ENCODE peak calls at places on chromosomes 1 and 21, in four cellular contexts. C is cardiac muscle cell, J is transverse colon, L is right lobe of liver. O is an unnamed sample.

GRCh38 chr1:19936061-19936750 is 12.8 kb upstream of the PLA2G2E start:
- DNase-seq in C (no peak), J (no peak), L (no peak), O (no peak)

GRCh38 chr1:194629011-194629410 is 1442.6 kb upstream of the B3GALT2 start:
- DNase-seq in C (no peak), J (no peak), L (no peak), O (no peak)

GRCh38 chr1:176566004-176566975 is 103.3 kb downstream of the PAPPA2 start:
- DNase-seq in C (no peak), J (no peak), L (no peak), O (no peak)

GRCh38 chr1:203059485-203059884 is 26.3 kb downstream of the MYOG start:
- DNase-seq in C (no peak), J (no peak), L (no peak), O (no peak)

GRCh38 chr1:21956720-21957552 is 19.8 kb upstream of the HSPG2 start:
- DNase-seq in C (peak; percentile 61), J (peak; percentile 66), L (peak; percentile 75), O (peak; percentile 52)

GRCh38 chr1:53804791-53805505 is 33.1 kb downstream of the NDC1 start:
- DNase-seq in C (no peak), J (no peak), L (no peak), O (no peak)

GRCh38 chr1:210359255-210359654 is 30.6 kb downstream of the HHAT start:
- DNase-seq in C (no peak), J (no peak), L (peak; percentile 72), O (no peak)

GRCh38 chr1:51819810-51820209 is 58.7 kb downstream of the NRDC start:
- DNase-seq in C (peak; percentile 23), J (no peak), L (no peak), O (no peak)

GRCh38 chr1:75134939-75135828 is 996 bp downstream of the LHX8 start:
- DNase-seq in C (peak; percentile 11), J (no peak), L (no peak), O (no peak)

GRCh38 chr1:204349602-204350001 is 10.1 kb downstream of the PLEKHA6 start:
- DNase-seq in C (no peak), J (no peak), L (no peak), O (no peak)

GRCh38 chr21:25179116-25179515 is 428.2 kb downstream of the MRPL39 start:
- DNase-seq in C (peak; percentile 53), J (no peak), L (no peak), O (no peak)

GRCh38 chr1:94362466-94363058 is 55.6 kb upstream of the ABCD3 start:
- DNase-seq in C (peak; percentile 48), J (no peak), L (no peak), O (no peak)

GRCh38 chr1:3598051-3598471 is 13.2 kb downstream of the MEGF6 start:
- DNase-seq in C (peak; percentile 69), J (no peak), L (no peak), O (peak; percentile 46)

GRCh38 chr1:39955547-39956539 is 898 bp downstream of the MFSD2A start:
- DNase-seq in C (peak; percentile 55), J (peak; percentile 71), L (no peak), O (no peak)

GRCh38 chr1:59678809-59679228 is 135.9 kb upstream of the HOOK1 start:
- DNase-seq in C (peak; percentile 96), J (no peak), L (no peak), O (no peak)

GRCh38 chr1:228723921-228724320 is 11.4 kb upstream of the RHOU start:
- DNase-seq in C (no peak), J (no peak), L (no peak), O (no peak)

GRCh38 chr21:36773111-36773510 is 74.2 kb downstream of the SIM2 start:
- DNase-seq in C (peak; percentile 87), J (peak; percentile 82), L (peak; percentile 96), O (peak; percentile 88)

GRCh38 chr1:204480515-204480914 is 14.1 kb downstream of the PIK3C2B start:
- DNase-seq in C (no peak), J (no peak), L (no peak), O (no peak)

GRCh38 chr1:31617917-31618746 is 643 bp downstream of the HCRTR1 start:
- DNase-seq in C (peak; percentile 56), J (peak; percentile 38), L (no peak), O (peak; percentile 43)

GRCh38 chr1:100622966-100623762 is 85.2 kb downstream of the GPR88 start:
- DNase-seq in C (peak; percentile 60), J (no peak), L (no peak), O (no peak)

GRCh38 chr1:21596179-21596578 is 73.0 kb downstream of the RAP1GAP start:
- DNase-seq in C (no peak), J (no peak), L (no peak), O (no peak)

GRCh38 chr1:30190481-30191153 is 532.8 kb downstream of the MATN1 start:
- DNase-seq in C (no peak), J (no peak), L (no peak), O (no peak)

GRCh38 chr1:154943649-154944421 is 7.3 kb upstream of the PMVK start:
- DNase-seq in C (peak; percentile 39), J (peak; percentile 56), L (no peak), O (peak; percentile 61)

GRCh38 chr1:47679826-47680225 is 242.0 kb downstream of the FOXD2 start:
- DNase-seq in C (no peak), J (no peak), L (peak; percentile 6), O (no peak)

GRCh38 chr1:218425647-218426342 is 80.7 kb downstream of the TGFB2 start:
- DNase-seq in C (peak; percentile 83), J (no peak), L (no peak), O (no peak)

GRCh38 chr1:19325958-19326747 is 14.0 kb downstream of the SLC66A1 start:
- DNase-seq in C (no peak), J (no peak), L (no peak), O (no peak)

GRCh38 chr21:36478207-36478701 is 1.7 kb downstream of the CLDN14 start:
- DNase-seq in C (peak; percentile 68), J (no peak), L (no peak), O (no peak)

GRCh38 chr1:12282142-12282541 is 52.3 kb downstream of the VPS13D start:
- DNase-seq in C (no peak), J (no peak), L (no peak), O (no peak)

GRCh38 chr1:243748706-243749283 is 101.2 kb downstream of the AKT3 start:
- DNase-seq in C (peak; percentile 90), J (no peak), L (no peak), O (no peak)

GRCh38 chr1:22639286-22639685 is 2.9 kb downstream of the C1QA start:
- DNase-seq in C (peak; percentile 33), J (peak; percentile 26), L (no peak), O (no peak)

GRCh38 chr1:38973659-38974437 is 17.2 kb upstream of the AKIRIN1 start:
- DNase-seq in C (no peak), J (no peak), L (no peak), O (no peak)

GRCh38 chr1:155206891-155207577 is 663 bp downstream of the THBS3 start:
- DNase-seq in C (peak; percentile 84), J (peak; percentile 92), L (peak; percentile 81), O (peak; percentile 90)

GRCh38 chr1:58931761-58932160 is 147.9 kb upstream of the JUN start:
- DNase-seq in C (no peak), J (no peak), L (no peak), O (no peak)

GRCh38 chr1:88462481-88463261 is 221.4 kb upstream of the PKN2 start:
- DNase-seq in C (peak; percentile 49), J (no peak), L (peak; percentile 43), O (peak; percentile 18)

DNA sequence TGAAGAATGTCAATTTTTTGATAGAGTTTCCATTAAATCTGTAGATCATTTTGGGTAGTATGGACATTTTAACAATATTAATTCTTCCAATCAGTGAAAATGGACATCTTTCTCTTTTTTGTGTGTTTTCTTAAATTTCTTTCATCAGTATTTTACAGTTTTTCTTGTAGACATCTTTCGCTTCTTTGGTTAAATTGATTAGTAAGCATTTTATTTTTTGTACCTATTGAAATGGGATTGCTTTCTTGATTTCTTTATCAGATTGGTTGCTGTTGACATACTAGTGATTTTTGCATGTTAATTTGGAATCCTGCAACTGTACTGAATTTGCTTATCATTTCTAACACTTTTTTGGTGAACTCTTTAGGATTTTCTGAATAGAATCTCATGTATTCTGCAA is 683.2 kb upstream of the NCAM2 start:
- DNase-seq in C (no peak), J (no peak), L (no peak), O (no peak)
- H3K9me3 ChIP-seq in C (no peaks in the 10 kb centered on the region), J (peaks cover 7% of the 10 kb centered on the region), L (no peaks in the 10 kb centered on the region), O (no peaks in the 10 kb centered on the region)

DNA sequence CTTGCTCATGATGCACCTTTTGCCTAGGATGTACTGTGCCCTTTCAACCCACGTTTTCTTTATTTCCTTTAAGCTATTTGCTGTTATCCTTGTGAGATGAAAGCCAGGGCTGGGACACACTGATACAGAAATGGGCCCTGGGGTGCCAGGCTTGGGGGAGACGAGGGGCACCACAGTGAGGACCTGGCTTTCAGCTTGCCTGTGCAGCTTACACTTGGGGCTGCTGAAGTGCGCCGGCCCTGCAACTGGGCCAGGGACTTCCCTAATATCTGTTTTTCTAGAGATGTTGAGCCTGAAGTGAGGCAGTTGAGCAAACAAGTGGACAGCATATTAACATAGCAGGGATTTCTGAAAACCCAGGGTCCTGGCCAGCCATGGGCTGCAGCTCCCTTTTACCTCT is 42.5 kb upstream of the SLC19A1 start:
- DNase-seq in C (no peak), J (no peak), L (peak; percentile 11), O (no peak)
- H3K9me3 ChIP-seq in C (peaks cover 2% of the 10 kb centered on the region), J (peaks cover 13% of the 10 kb centered on the region), L (no peaks in the 10 kb centered on the region), O (peaks cover 25% of the 10 kb centered on the region)

GRCh38 chr1:82920418-82921248 is 1078.3 kb downstream of the TTLL7 start:
- DNase-seq in C (peak; percentile 27), J (no peak), L (no peak), O (no peak)
- H3K9me3 ChIP-seq in C (no peaks in the 10 kb centered on the region), J (no peaks in the 10 kb centered on the region), L (no peaks in the 10 kb centered on the region), O (no peaks in the 10 kb centered on the region)

DNA sequence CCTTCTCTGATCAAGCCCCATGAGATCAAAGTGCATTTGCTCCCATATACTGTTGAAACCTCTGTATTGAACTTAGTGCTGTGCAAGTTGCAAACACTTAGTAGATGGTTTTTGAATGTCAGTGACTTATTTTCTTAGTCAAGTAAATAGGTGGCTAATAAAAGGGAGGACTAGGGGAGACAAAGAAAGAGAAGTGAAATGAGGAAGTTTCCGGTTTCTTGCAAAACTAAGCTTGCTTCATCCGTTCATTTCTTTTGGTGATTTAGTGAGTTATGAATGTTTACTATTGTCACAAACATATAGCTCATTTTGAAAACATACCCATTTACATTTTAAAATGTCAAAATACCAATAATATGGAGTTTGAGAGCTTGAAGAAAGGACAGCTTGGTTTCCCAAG is 23.0 kb downstream of the ADAMTS5 start:
- DNase-seq in C (no peak), J (no peak), L (no peak), O (no peak)
- H3K9me3 ChIP-seq in C (no peaks in the 10 kb centered on the region), J (no peaks in the 10 kb centered on the region), L (no peaks in the 10 kb centered on the region), O (no peaks in the 10 kb centered on the region)

DNA sequence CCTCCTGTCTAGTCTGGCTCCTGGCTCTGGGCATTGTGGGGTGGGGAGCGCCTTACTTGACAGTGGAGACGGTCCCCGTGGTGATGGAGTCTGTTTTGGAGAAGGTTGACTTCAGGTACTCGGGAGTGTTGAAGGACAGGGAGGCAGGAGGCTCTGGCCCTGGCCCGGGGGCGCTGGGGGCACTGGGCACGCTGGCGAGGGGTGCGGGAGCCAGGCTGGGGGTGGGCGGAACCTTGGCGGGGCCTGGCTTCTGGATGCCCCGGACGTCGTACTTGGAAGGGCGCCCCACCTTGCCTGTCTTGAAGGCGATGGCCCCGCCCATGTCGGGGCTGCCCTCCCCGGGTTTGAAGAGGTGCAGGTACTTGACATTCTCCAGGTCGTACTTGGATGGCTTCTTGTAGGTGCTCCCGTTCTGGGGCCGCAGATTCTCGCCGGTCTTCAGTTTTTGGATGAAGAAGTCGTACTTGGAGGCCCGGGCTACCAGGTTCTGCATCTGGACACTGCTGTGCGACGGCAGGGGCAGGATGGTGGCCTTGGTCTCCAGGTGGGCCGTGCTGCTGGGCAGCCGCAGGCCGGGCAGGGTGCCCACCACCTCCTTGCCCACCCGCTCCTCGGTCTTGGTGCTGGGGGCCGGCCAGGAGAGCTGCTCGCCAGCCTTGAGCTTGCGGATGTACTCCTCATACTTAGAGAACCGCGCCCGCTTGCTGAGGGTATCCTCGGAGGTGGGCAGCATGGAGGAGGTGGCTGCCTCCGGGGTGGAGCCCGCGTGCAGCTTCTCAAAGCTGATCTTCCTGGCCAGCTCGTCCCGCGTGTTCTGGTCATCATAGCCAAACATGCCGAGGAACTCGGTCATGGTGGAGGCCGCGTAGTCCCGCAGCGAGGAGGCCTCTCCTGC is 136.6 kb downstream of the CASZ1 start:
- DNase-seq in C (no peak), J (no peak), L (no peak), O (no peak)
- H3K9me3 ChIP-seq in C (no peaks in the 10 kb centered on the region), J (no peaks in the 10 kb centered on the region), L (no peaks in the 10 kb centered on the region), O (no peaks in the 10 kb centered on the region)